ENCODE peak calls at places on chromosome 16, in four cellular contexts. C is NCI-H774, A is Right ventricle myocardium inferior, W is HS-5. D is an unnamed sample.

GRCh38 chr16:58499615-58500328 is at the start of gene NDRG4:
- DNase-seq in A (no peak), C (peak), W (peak), D (peak)

GRCh38 chr16:17222756-17223411 is 247.9 kb downstream of the XYLT1 start:
- DNase-seq in A (no peak), W (no peak), C (no peak), D (no peak)

GRCh38 chr16:50245417-50246298 is 20.7 kb upstream of the ADCY7 start:
- DNase-seq in C (peak), W (no peak), A (no peak), D (no peak)

GRCh38 chr16:14302031-14302398 is 230.9 kb downstream of the MRTFB start:
- DNase-seq in W (no peak), A (peak), C (peak), D (no peak)

GRCh38 chr16:83517398-83517797 is 290.4 kb upstream of the HSBP1 start:
- DNase-seq in C (no peak), A (no peak), W (no peak), D (no peak)

GRCh38 chr16:11405331-11406176 is 60.3 kb downstream of the RMI2 start:
- DNase-seq in A (no peak), W (no peak), C (no peak), D (no peak)

GRCh38 chr16:35525979-35526590 is 2066.7 kb downstream of the TP53TG3F start:
- DNase-seq in A (no peak), W (no peak), C (peak), D (no peak)

GRCh38 chr16:28192811-28193529 is 18.8 kb downstream of the XPO6 start:
- DNase-seq in C (no peak), A (no peak), W (no peak), D (no peak)

GRCh38 chr16:80080287-80080851 is 460.4 kb upstream of the DYNLRB2 start:
- DNase-seq in C (no peak), W (no peak), A (no peak), D (no peak)

GRCh38 chr16:87216148-87216823 is 100.9 kb downstream of the C16orf95 start:
- DNase-seq in W (no peak), A (no peak), C (no peak), D (no peak)

GRCh38 chr16:56792960-56793359 is 63.0 kb downstream of the NUP93 start:
- DNase-seq in A (no peak), C (no peak), W (no peak), D (no peak)

GRCh38 chr16:79658301-79659001 is 57.9 kb upstream of the MAF start:
- DNase-seq in C (no peak), W (no peak), A (no peak), D (peak)

GRCh38 chr16:85460252-85460982 is 152.7 kb upstream of the GSE1 start:
- DNase-seq in W (no peak), C (no peak), A (no peak), D (no peak)

GRCh38 chr16:799111-799947 is 1.2 kb downstream of the GNG13 start:
- DNase-seq in W (no peak), A (no peak), C (no peak), D (no peak)

GRCh38 chr16:65988019-65988418 is 378.5 kb upstream of the CDH5 start:
- DNase-seq in A (no peak), C (no peak), W (no peak), D (no peak)

GRCh38 chr16:67441289-67441753 is 10.4 kb downstream of the HSD11B2 start:
- DNase-seq in C (peak), A (no peak), W (no peak), D (no peak)

GRCh38 chr16:74111583-74111982 is 185.0 kb upstream of the PSMD7 start:
- DNase-seq in C (no peak), W (no peak), A (no peak), D (no peak)

D was measured in kidney epithelial cell.